ENCODE peak calls at places on chromosome 19, in six cellular contexts. E is EL; O is fibroblast of lung; X is uterus; Q is effector CD4-positive, alpha-beta T cell; C is CD4-positive, alpha-beta memory T cell. H is an unnamed sample.

GRCh38 chr19:5147971-5148793 is 179.3 kb downstream of the KDM4B start:
- DNase-seq in E (no peak), C (no peak), X (no peak), Q (no peak), O (peak; percentile 12), H (no peak)

GRCh38 chr19:20271215-20271926 is 104.4 kb downstream of the ZNF486 start:
- DNase-seq in O (no peak), X (no peak), C (no peak), E (no peak), Q (no peak), H (no peak)

GRCh38 chr19:7063764-7064418 is 5.4 kb upstream of the MBD3L3 start:
- DNase-seq in O (no peak), E (no peak), C (no peak), X (no peak), Q (no peak), H (no peak)

GRCh38 chr19:10587022-10587838 is at the start of gene AP1M2:
- DNase-seq in E (no peak), X (no peak), O (no peak), C (no peak), Q (no peak), H (no peak)

GRCh38 chr19:34818270-34818669 is 45.3 kb upstream of the ZNF599 start:
- DNase-seq in X (no peak), Q (no peak), O (no peak), E (no peak), C (no peak), H (no peak)

GRCh38 chr19:34375598-34375997 is 10.6 kb downstream of the GPI start:
- DNase-seq in C (no peak), E (no peak), O (no peak), Q (no peak), X (no peak), H (no peak)

GRCh38 chr19:49546825-49547565 is 19.2 kb downstream of the RCN3 start:
- DNase-seq in Q (peak; percentile 67), C (peak; percentile 70), E (peak; percentile 89), O (peak; percentile 79), X (peak; percentile 88), H (peak; percentile 42)

GRCh38 chr19:37505958-37506386 is 767 bp upstream of the ZNF793 start:
- DNase-seq in X (no peak), C (peak; percentile 30), O (no peak), Q (no peak), E (no peak), H (no peak)

GRCh38 chr19:19900124-19900523 is 622 bp upstream of the ZNF93 start:
- DNase-seq in O (peak; percentile 91), X (no peak), E (peak; percentile 82), C (peak; percentile 37), Q (no peak), H (no peak)

GRCh38 chr19:3975144-3975543 is 4.2 kb upstream of the DAPK3 start:
- DNase-seq in O (no peak), X (no peak), Q (no peak), E (no peak), C (no peak), H (no peak)

GRCh38 chr19:3580156-3580955 is 4.9 kb upstream of the GIPC3 start:
- DNase-seq in O (peak; percentile 98), Q (no peak), X (no peak), C (no peak), E (peak; percentile 95), H (no peak)

H was measured in GM12878.